ENCODE peak calls at places on chromosomes 13 and 19, in ten cellular contexts. One of them, this sample, is unnamed.

GRCh38 chr13:43237616-43238015 is 214.2 kb downstream of the DNAJC15 start:
- DNase-seq in effector memory CD4-positive, alpha-beta T cell: no peak
- DNase-seq in A172: no peak
- DNase-seq in stimulated activated naive B cell treated with anti-CD40 and anti-IgM and Interleukin-4, amounts not matched to agents 10 μg/mL and 1 μg/mL and 100 μg/mL, for 72 hours: no peak
- DNase-seq in activated naive CD4-positive, alpha-beta T cell treated with anti-CD3 and anti-CD28 coated beads for 36 hours: no peak
- DNase-seq in D721Med: no peak
- DNase-seq in heart left ventricle: no peak
- DNase-seq in GOT3: no peak
- DNase-seq in NCI-H1105 treated with DMSO at 0.1 percent for 48 hours: no peak
- DNase-seq in H9: no peak
- DNase-seq in this sample: no peak

GRCh38 chr13:41780736-41781708 is 179.9 kb downstream of the VWA8 start:
- DNase-seq in effector memory CD4-positive, alpha-beta T cell: no peak
- DNase-seq in A172: peak
- DNase-seq in stimulated activated naive B cell treated with anti-CD40 and anti-IgM and Interleukin-4, amounts not matched to agents 10 μg/mL and 1 μg/mL and 100 μg/mL, for 72 hours: no peak
- DNase-seq in activated naive CD4-positive, alpha-beta T cell treated with anti-CD3 and anti-CD28 coated beads for 36 hours: no peak
- DNase-seq in D721Med: no peak
- DNase-seq in heart left ventricle: no peak
- DNase-seq in GOT3: no peak
- DNase-seq in NCI-H1105 treated with DMSO at 0.1 percent for 48 hours: no peak
- DNase-seq in H9: no peak
- DNase-seq in this sample: no peak

GRCh38 chr13:42354246-42355117 is 82.5 kb downstream of the AKAP11 start:
- DNase-seq in effector memory CD4-positive, alpha-beta T cell: peak
- DNase-seq in A172: peak
- DNase-seq in stimulated activated naive B cell treated with anti-CD40 and anti-IgM and Interleukin-4, amounts not matched to agents 10 μg/mL and 1 μg/mL and 100 μg/mL, for 72 hours: no peak
- DNase-seq in activated naive CD4-positive, alpha-beta T cell treated with anti-CD3 and anti-CD28 coated beads for 36 hours: peak
- DNase-seq in D721Med: no peak
- DNase-seq in heart left ventricle: peak
- DNase-seq in GOT3: no peak
- DNase-seq in NCI-H1105 treated with DMSO at 0.1 percent for 48 hours: no peak
- DNase-seq in H9: no peak
- DNase-seq in this sample: peak

GRCh38 chr19:49497047-49497789 is 984 bp downstream of the RPS11 start:
- DNase-seq in effector memory CD4-positive, alpha-beta T cell: peak
- DNase-seq in A172: peak
- DNase-seq in stimulated activated naive B cell treated with anti-CD40 and anti-IgM and Interleukin-4, amounts not matched to agents 10 μg/mL and 1 μg/mL and 100 μg/mL, for 72 hours: no peak
- DNase-seq in activated naive CD4-positive, alpha-beta T cell treated with anti-CD3 and anti-CD28 coated beads for 36 hours: peak
- DNase-seq in D721Med: no peak
- DNase-seq in heart left ventricle: peak
- DNase-seq in GOT3: no peak
- DNase-seq in NCI-H1105 treated with DMSO at 0.1 percent for 48 hours: peak
- DNase-seq in H9: peak
- DNase-seq in this sample: peak

GRCh38 chr13:110507678-110508381 is 53.7 kb downstream of the RAB20 start:
- DNase-seq in effector memory CD4-positive, alpha-beta T cell: no peak
- DNase-seq in A172: no peak
- DNase-seq in stimulated activated naive B cell treated with anti-CD40 and anti-IgM and Interleukin-4, amounts not matched to agents 10 μg/mL and 1 μg/mL and 100 μg/mL, for 72 hours: no peak
- DNase-seq in activated naive CD4-positive, alpha-beta T cell treated with anti-CD3 and anti-CD28 coated beads for 36 hours: no peak
- DNase-seq in D721Med: no peak
- DNase-seq in heart left ventricle: peak
- DNase-seq in GOT3: no peak
- DNase-seq in NCI-H1105 treated with DMSO at 0.1 percent for 48 hours: no peak
- DNase-seq in H9: no peak
- DNase-seq in this sample: no peak

GRCh38 chr19:38524994-38525634 is 91.6 kb downstream of the RYR1 start:
- DNase-seq in effector memory CD4-positive, alpha-beta T cell: no peak
- DNase-seq in A172: no peak
- DNase-seq in stimulated activated naive B cell treated with anti-CD40 and anti-IgM and Interleukin-4, amounts not matched to agents 10 μg/mL and 1 μg/mL and 100 μg/mL, for 72 hours: no peak
- DNase-seq in activated naive CD4-positive, alpha-beta T cell treated with anti-CD3 and anti-CD28 coated beads for 36 hours: no peak
- DNase-seq in D721Med: no peak
- DNase-seq in heart left ventricle: no peak
- DNase-seq in GOT3: no peak
- DNase-seq in NCI-H1105 treated with DMSO at 0.1 percent for 48 hours: no peak
- DNase-seq in H9: no peak
- DNase-seq in this sample: no peak

GRCh38 chr13:102901615-102902305 is 55.9 kb downstream of the ERCC5 start:
- DNase-seq in effector memory CD4-positive, alpha-beta T cell: no peak
- DNase-seq in A172: no peak
- DNase-seq in stimulated activated naive B cell treated with anti-CD40 and anti-IgM and Interleukin-4, amounts not matched to agents 10 μg/mL and 1 μg/mL and 100 μg/mL, for 72 hours: no peak
- DNase-seq in activated naive CD4-positive, alpha-beta T cell treated with anti-CD3 and anti-CD28 coated beads for 36 hours: no peak
- DNase-seq in D721Med: no peak
- DNase-seq in heart left ventricle: no peak
- DNase-seq in GOT3: no peak
- DNase-seq in NCI-H1105 treated with DMSO at 0.1 percent for 48 hours: no peak
- DNase-seq in H9: no peak
- DNase-seq in this sample: no peak

GRCh38 chr19:16470541-16470910 is 1.2 kb downstream of the EPS15L1 start:
- DNase-seq in effector memory CD4-positive, alpha-beta T cell: no peak
- DNase-seq in A172: no peak
- DNase-seq in stimulated activated naive B cell treated with anti-CD40 and anti-IgM and Interleukin-4, amounts not matched to agents 10 μg/mL and 1 μg/mL and 100 μg/mL, for 72 hours: no peak
- DNase-seq in activated naive CD4-positive, alpha-beta T cell treated with anti-CD3 and anti-CD28 coated beads for 36 hours: no peak
- DNase-seq in D721Med: peak
- DNase-seq in heart left ventricle: no peak
- DNase-seq in GOT3: no peak
- DNase-seq in NCI-H1105 treated with DMSO at 0.1 percent for 48 hours: peak
- DNase-seq in H9: no peak
- DNase-seq in this sample: no peak

GRCh38 chr13:71218960-71219359 is 648.0 kb downstream of the DACH1 start:
- DNase-seq in effector memory CD4-positive, alpha-beta T cell: no peak
- DNase-seq in A172: no peak
- DNase-seq in stimulated activated naive B cell treated with anti-CD40 and anti-IgM and Interleukin-4, amounts not matched to agents 10 μg/mL and 1 μg/mL and 100 μg/mL, for 72 hours: no peak
- DNase-seq in activated naive CD4-positive, alpha-beta T cell treated with anti-CD3 and anti-CD28 coated beads for 36 hours: no peak
- DNase-seq in D721Med: no peak
- DNase-seq in heart left ventricle: no peak
- DNase-seq in GOT3: no peak
- DNase-seq in NCI-H1105 treated with DMSO at 0.1 percent for 48 hours: peak
- DNase-seq in H9: no peak
- DNase-seq in this sample: no peak

GRCh38 chr19:33638167-33639033 is 16.6 kb downstream of the CHST8 start:
- DNase-seq in effector memory CD4-positive, alpha-beta T cell: no peak
- DNase-seq in A172: no peak
- DNase-seq in stimulated activated naive B cell treated with anti-CD40 and anti-IgM and Interleukin-4, amounts not matched to agents 10 μg/mL and 1 μg/mL and 100 μg/mL, for 72 hours: no peak
- DNase-seq in activated naive CD4-positive, alpha-beta T cell treated with anti-CD3 and anti-CD28 coated beads for 36 hours: no peak
- DNase-seq in D721Med: no peak
- DNase-seq in heart left ventricle: no peak
- DNase-seq in GOT3: no peak
- DNase-seq in NCI-H1105 treated with DMSO at 0.1 percent for 48 hours: peak
- DNase-seq in H9: peak
- DNase-seq in this sample: no peak

GRCh38 chr13:101673360-101674105 is 221.1 kb downstream of the ITGBL1 start:
- DNase-seq in effector memory CD4-positive, alpha-beta T cell: no peak
- DNase-seq in A172: no peak
- DNase-seq in stimulated activated naive B cell treated with anti-CD40 and anti-IgM and Interleukin-4, amounts not matched to agents 10 μg/mL and 1 μg/mL and 100 μg/mL, for 72 hours: no peak
- DNase-seq in activated naive CD4-positive, alpha-beta T cell treated with anti-CD3 and anti-CD28 coated beads for 36 hours: no peak
- DNase-seq in D721Med: no peak
- DNase-seq in heart left ventricle: no peak
- DNase-seq in GOT3: no peak
- DNase-seq in NCI-H1105 treated with DMSO at 0.1 percent for 48 hours: no peak
- DNase-seq in H9: no peak
- DNase-seq in this sample: no peak

GRCh38 chr19:5558101-5558621 is 9.6 kb downstream of the TINCR start:
- DNase-seq in effector memory CD4-positive, alpha-beta T cell: no peak
- DNase-seq in A172: no peak
- DNase-seq in stimulated activated naive B cell treated with anti-CD40 and anti-IgM and Interleukin-4, amounts not matched to agents 10 μg/mL and 1 μg/mL and 100 μg/mL, for 72 hours: no peak
- DNase-seq in activated naive CD4-positive, alpha-beta T cell treated with anti-CD3 and anti-CD28 coated beads for 36 hours: no peak
- DNase-seq in D721Med: no peak
- DNase-seq in heart left ventricle: no peak
- DNase-seq in GOT3: no peak
- DNase-seq in NCI-H1105 treated with DMSO at 0.1 percent for 48 hours: no peak
- DNase-seq in H9: no peak
- DNase-seq in this sample: no peak

GRCh38 chr19:58330458-58330857 is 3.7 kb downstream of the ZSCAN22 start:
- DNase-seq in effector memory CD4-positive, alpha-beta T cell: no peak
- DNase-seq in A172: peak
- DNase-seq in stimulated activated naive B cell treated with anti-CD40 and anti-IgM and Interleukin-4, amounts not matched to agents 10 μg/mL and 1 μg/mL and 100 μg/mL, for 72 hours: no peak
- DNase-seq in activated naive CD4-positive, alpha-beta T cell treated with anti-CD3 and anti-CD28 coated beads for 36 hours: no peak
- DNase-seq in D721Med: no peak
- DNase-seq in heart left ventricle: no peak
- DNase-seq in GOT3: no peak
- DNase-seq in NCI-H1105 treated with DMSO at 0.1 percent for 48 hours: no peak
- DNase-seq in H9: no peak
- DNase-seq in this sample: no peak

GRCh38 chr19:38726761-38727301 is 17.4 kb downstream of the CAPN12 start:
- DNase-seq in effector memory CD4-positive, alpha-beta T cell: no peak
- DNase-seq in A172: no peak
- DNase-seq in stimulated activated naive B cell treated with anti-CD40 and anti-IgM and Interleukin-4, amounts not matched to agents 10 μg/mL and 1 μg/mL and 100 μg/mL, for 72 hours: no peak
- DNase-seq in activated naive CD4-positive, alpha-beta T cell treated with anti-CD3 and anti-CD28 coated beads for 36 hours: no peak
- DNase-seq in D721Med: no peak
- DNase-seq in heart left ventricle: peak
- DNase-seq in GOT3: no peak
- DNase-seq in NCI-H1105 treated with DMSO at 0.1 percent for 48 hours: no peak
- DNase-seq in H9: no peak
- DNase-seq in this sample: no peak

GRCh38 chr19:21321996-21322395 is 7.2 kb downstream of the ZNF708 start:
- DNase-seq in effector memory CD4-positive, alpha-beta T cell: no peak
- DNase-seq in A172: peak
- DNase-seq in stimulated activated naive B cell treated with anti-CD40 and anti-IgM and Interleukin-4, amounts not matched to agents 10 μg/mL and 1 μg/mL and 100 μg/mL, for 72 hours: no peak
- DNase-seq in activated naive CD4-positive, alpha-beta T cell treated with anti-CD3 and anti-CD28 coated beads for 36 hours: no peak
- DNase-seq in D721Med: no peak
- DNase-seq in heart left ventricle: no peak
- DNase-seq in GOT3: no peak
- DNase-seq in NCI-H1105 treated with DMSO at 0.1 percent for 48 hours: no peak
- DNase-seq in H9: no peak
- DNase-seq in this sample: no peak

GRCh38 chr13:97256343-97256783 is 34.2 kb downstream of the MBNL2 start:
- DNase-seq in effector memory CD4-positive, alpha-beta T cell: no peak
- DNase-seq in A172: peak
- DNase-seq in stimulated activated naive B cell treated with anti-CD40 and anti-IgM and Interleukin-4, amounts not matched to agents 10 μg/mL and 1 μg/mL and 100 μg/mL, for 72 hours: no peak
- DNase-seq in activated naive CD4-positive, alpha-beta T cell treated with anti-CD3 and anti-CD28 coated beads for 36 hours: no peak
- DNase-seq in D721Med: no peak
- DNase-seq in heart left ventricle: no peak
- DNase-seq in GOT3: no peak
- DNase-seq in NCI-H1105 treated with DMSO at 0.1 percent for 48 hours: no peak
- DNase-seq in H9: no peak
- DNase-seq in this sample: no peak

GRCh38 chr13:50679321-50679720 is 164.2 kb downstream of the DLEU7 start:
- DNase-seq in effector memory CD4-positive, alpha-beta T cell: no peak
- DNase-seq in A172: peak
- DNase-seq in stimulated activated naive B cell treated with anti-CD40 and anti-IgM and Interleukin-4, amounts not matched to agents 10 μg/mL and 1 μg/mL and 100 μg/mL, for 72 hours: no peak
- DNase-seq in activated naive CD4-positive, alpha-beta T cell treated with anti-CD3 and anti-CD28 coated beads for 36 hours: no peak
- DNase-seq in D721Med: no peak
- DNase-seq in heart left ventricle: no peak
- DNase-seq in GOT3: no peak
- DNase-seq in NCI-H1105 treated with DMSO at 0.1 percent for 48 hours: no peak
- DNase-seq in H9: no peak
- DNase-seq in this sample: no peak

GRCh38 chr13:77136902-77137420 is 110.0 kb upstream of the FBXL3 start:
- DNase-seq in effector memory CD4-positive, alpha-beta T cell: no peak
- DNase-seq in A172: no peak
- DNase-seq in stimulated activated naive B cell treated with anti-CD40 and anti-IgM and Interleukin-4, amounts not matched to agents 10 μg/mL and 1 μg/mL and 100 μg/mL, for 72 hours: no peak
- DNase-seq in activated naive CD4-positive, alpha-beta T cell treated with anti-CD3 and anti-CD28 coated beads for 36 hours: no peak
- DNase-seq in D721Med: no peak
- DNase-seq in heart left ventricle: no peak
- DNase-seq in GOT3: no peak
- DNase-seq in NCI-H1105 treated with DMSO at 0.1 percent for 48 hours: no peak
- DNase-seq in H9: no peak
- DNase-seq in this sample: no peak

GRCh38 chr19:29404951-29405727 is 120.7 kb upstream of the VSTM2B start:
- DNase-seq in effector memory CD4-positive, alpha-beta T cell: no peak
- DNase-seq in A172: no peak
- DNase-seq in stimulated activated naive B cell treated with anti-CD40 and anti-IgM and Interleukin-4, amounts not matched to agents 10 μg/mL and 1 μg/mL and 100 μg/mL, for 72 hours: no peak
- DNase-seq in activated naive CD4-positive, alpha-beta T cell treated with anti-CD3 and anti-CD28 coated beads for 36 hours: no peak
- DNase-seq in D721Med: no peak
- DNase-seq in heart left ventricle: peak
- DNase-seq in GOT3: no peak
- DNase-seq in NCI-H1105 treated with DMSO at 0.1 percent for 48 hours: peak
- DNase-seq in H9: peak
- DNase-seq in this sample: no peak

GRCh38 chr19:46606019-46606418 is 4.9 kb downstream of the CALM3 start:
- DNase-seq in effector memory CD4-positive, alpha-beta T cell: no peak
- DNase-seq in A172: no peak
- DNase-seq in stimulated activated naive B cell treated with anti-CD40 and anti-IgM and Interleukin-4, amounts not matched to agents 10 μg/mL and 1 μg/mL and 100 μg/mL, for 72 hours: no peak
- DNase-seq in activated naive CD4-positive, alpha-beta T cell treated with anti-CD3 and anti-CD28 coated beads for 36 hours: no peak
- DNase-seq in D721Med: no peak
- DNase-seq in heart left ventricle: no peak
- DNase-seq in GOT3: no peak
- DNase-seq in NCI-H1105 treated with DMSO at 0.1 percent for 48 hours: no peak
- DNase-seq in H9: no peak
- DNase-seq in this sample: no peak

GRCh38 chr19:18674616-18675015 is 8.9 kb upstream of the CRTC1 start:
- DNase-seq in effector memory CD4-positive, alpha-beta T cell: no peak
- DNase-seq in A172: no peak
- DNase-seq in stimulated activated naive B cell treated with anti-CD40 and anti-IgM and Interleukin-4, amounts not matched to agents 10 μg/mL and 1 μg/mL and 100 μg/mL, for 72 hours: no peak
- DNase-seq in activated naive CD4-positive, alpha-beta T cell treated with anti-CD3 and anti-CD28 coated beads for 36 hours: no peak
- DNase-seq in D721Med: no peak
- DNase-seq in heart left ventricle: peak
- DNase-seq in GOT3: no peak
- DNase-seq in NCI-H1105 treated with DMSO at 0.1 percent for 48 hours: peak
- DNase-seq in H9: no peak
- DNase-seq in this sample: no peak

GRCh38 chr13:110680852-110681251 is 25.1 kb downstream of the CARS2 start:
- DNase-seq in effector memory CD4-positive, alpha-beta T cell: no peak
- DNase-seq in A172: peak
- DNase-seq in stimulated activated naive B cell treated with anti-CD40 and anti-IgM and Interleukin-4, amounts not matched to agents 10 μg/mL and 1 μg/mL and 100 μg/mL, for 72 hours: no peak
- DNase-seq in activated naive CD4-positive, alpha-beta T cell treated with anti-CD3 and anti-CD28 coated beads for 36 hours: peak
- DNase-seq in D721Med: no peak
- DNase-seq in heart left ventricle: no peak
- DNase-seq in GOT3: no peak
- DNase-seq in NCI-H1105 treated with DMSO at 0.1 percent for 48 hours: no peak
- DNase-seq in H9: peak
- DNase-seq in this sample: peak

GRCh38 chr13:113914333-113915011 is 50.6 kb upstream of the GAS6 start:
- DNase-seq in effector memory CD4-positive, alpha-beta T cell: no peak
- DNase-seq in A172: no peak
- DNase-seq in stimulated activated naive B cell treated with anti-CD40 and anti-IgM and Interleukin-4, amounts not matched to agents 10 μg/mL and 1 μg/mL and 100 μg/mL, for 72 hours: no peak
- DNase-seq in activated naive CD4-positive, alpha-beta T cell treated with anti-CD3 and anti-CD28 coated beads for 36 hours: no peak
- DNase-seq in D721Med: no peak
- DNase-seq in heart left ventricle: no peak
- DNase-seq in GOT3: no peak
- DNase-seq in NCI-H1105 treated with DMSO at 0.1 percent for 48 hours: no peak
- DNase-seq in H9: peak
- DNase-seq in this sample: no peak

GRCh38 chr19:38059897-38060296 is 152.9 kb downstream of the SIPA1L3 start:
- DNase-seq in effector memory CD4-positive, alpha-beta T cell: no peak
- DNase-seq in A172: no peak
- DNase-seq in stimulated activated naive B cell treated with anti-CD40 and anti-IgM and Interleukin-4, amounts not matched to agents 10 μg/mL and 1 μg/mL and 100 μg/mL, for 72 hours: no peak
- DNase-seq in activated naive CD4-positive, alpha-beta T cell treated with anti-CD3 and anti-CD28 coated beads for 36 hours: peak
- DNase-seq in D721Med: no peak
- DNase-seq in heart left ventricle: no peak
- DNase-seq in GOT3: no peak
- DNase-seq in NCI-H1105 treated with DMSO at 0.1 percent for 48 hours: no peak
- DNase-seq in H9: no peak
- DNase-seq in this sample: no peak

GRCh38 chr19:55437410-55437809 is 5.7 kb downstream of the SHISA7 start:
- DNase-seq in effector memory CD4-positive, alpha-beta T cell: no peak
- DNase-seq in A172: peak
- DNase-seq in stimulated activated naive B cell treated with anti-CD40 and anti-IgM and Interleukin-4, amounts not matched to agents 10 μg/mL and 1 μg/mL and 100 μg/mL, for 72 hours: no peak
- DNase-seq in activated naive CD4-positive, alpha-beta T cell treated with anti-CD3 and anti-CD28 coated beads for 36 hours: peak
- DNase-seq in D721Med: no peak
- DNase-seq in heart left ventricle: peak
- DNase-seq in GOT3: no peak
- DNase-seq in NCI-H1105 treated with DMSO at 0.1 percent for 48 hours: no peak
- DNase-seq in H9: peak
- DNase-seq in this sample: peak

GRCh38 chr13:112210401-112210800 is 143.5 kb downstream of the SOX1 start:
- DNase-seq in effector memory CD4-positive, alpha-beta T cell: no peak
- DNase-seq in A172: peak
- DNase-seq in stimulated activated naive B cell treated with anti-CD40 and anti-IgM and Interleukin-4, amounts not matched to agents 10 μg/mL and 1 μg/mL and 100 μg/mL, for 72 hours: no peak
- DNase-seq in activated naive CD4-positive, alpha-beta T cell treated with anti-CD3 and anti-CD28 coated beads for 36 hours: no peak
- DNase-seq in D721Med: no peak
- DNase-seq in heart left ventricle: no peak
- DNase-seq in GOT3: no peak
- DNase-seq in NCI-H1105 treated with DMSO at 0.1 percent for 48 hours: no peak
- DNase-seq in H9: no peak
- DNase-seq in this sample: no peak

GRCh38 chr13:41516760-41517159 is 59.4 kb downstream of the RGCC start:
- DNase-seq in effector memory CD4-positive, alpha-beta T cell: no peak
- DNase-seq in A172: no peak
- DNase-seq in stimulated activated naive B cell treated with anti-CD40 and anti-IgM and Interleukin-4, amounts not matched to agents 10 μg/mL and 1 μg/mL and 100 μg/mL, for 72 hours: no peak
- DNase-seq in activated naive CD4-positive, alpha-beta T cell treated with anti-CD3 and anti-CD28 coated beads for 36 hours: no peak
- DNase-seq in D721Med: no peak
- DNase-seq in heart left ventricle: no peak
- DNase-seq in GOT3: no peak
- DNase-seq in NCI-H1105 treated with DMSO at 0.1 percent for 48 hours: no peak
- DNase-seq in H9: no peak
- DNase-seq in this sample: no peak

GRCh38 chr19:17944301-17944700 is 11.5 kb downstream of the CCDC124 start:
- DNase-seq in effector memory CD4-positive, alpha-beta T cell: no peak
- DNase-seq in A172: peak
- DNase-seq in stimulated activated naive B cell treated with anti-CD40 and anti-IgM and Interleukin-4, amounts not matched to agents 10 μg/mL and 1 μg/mL and 100 μg/mL, for 72 hours: no peak
- DNase-seq in activated naive CD4-positive, alpha-beta T cell treated with anti-CD3 and anti-CD28 coated beads for 36 hours: no peak
- DNase-seq in D721Med: no peak
- DNase-seq in heart left ventricle: no peak
- DNase-seq in GOT3: no peak
- DNase-seq in NCI-H1105 treated with DMSO at 0.1 percent for 48 hours: no peak
- DNase-seq in H9: no peak
- DNase-seq in this sample: no peak

This sample was measured in DND-41.